ENCODE peak calls at places on chromosomes 3 and 15, in four cellular contexts. O, S, V and D are unnamed samples.

GRCh38 chr3:149375164-149375823 is 2.2 kb downstream of the TM4SF1 start:
- DNase-seq in O (no peak), V (no peak), S (no peak), D (no peak)

GRCh38 chr3:186959029-186959624 is 28.8 kb downstream of the ST6GAL1 start:
- DNase-seq in V (peak; percentile 57), S (no peak), O (no peak), D (no peak)

GRCh38 chr15:76060098-76060989 is 559 bp downstream of the TMEM266 start:
- DNase-seq in S (no peak), O (no peak), V (no peak), D (no peak)

GRCh38 chr3:67790043-67790442 is 135.6 kb upstream of the SUCLG2 start:
- DNase-seq in O (peak; percentile 65), V (peak; percentile 54), S (no peak), D (no peak)

GRCh38 chr3:62046326-62046725 is 327.0 kb downstream of the FEZF2 start:
- DNase-seq in S (no peak), O (no peak), V (no peak), D (peak; percentile 85)

GRCh38 chr15:76964157-76964556 is 30.8 kb upstream of the PSTPIP1 start:
- DNase-seq in V (no peak), O (no peak), S (peak; percentile 14), D (no peak)

GRCh38 chr15:98841419-98841970 is 166.1 kb downstream of the PGPEP1L start:
- DNase-seq in O (no peak), S (no peak), V (no peak), D (no peak)

GRCh38 chr3:186248850-186249249 is 113.2 kb downstream of the DGKG start:
- DNase-seq in S (no peak), O (no peak), V (no peak), D (no peak)

GRCh38 chr3:182258538-182259177 is 534.6 kb upstream of the ATP11B start:
- DNase-seq in S (peak; percentile 28), V (peak; percentile 65), O (no peak), D (no peak)

GRCh38 chr3:195774917-195775316 is 36.8 kb downstream of the MUC4 start:
- DNase-seq in S (no peak), O (peak; percentile 41), V (no peak), D (no peak)
- TF ChIP-seq CTCF in S (peak; percentile 35), O (peak; percentile 55), V (peak; percentile 63), D (peak; percentile 49)

GRCh38 chr3:151232991-151233390 is 30.0 kb upstream of the GPR171 start:
- DNase-seq in S (no peak), V (no peak), O (no peak), D (no peak)

GRCh38 chr3:151228291-151229125 is 25.5 kb upstream of the GPR171 start:
- DNase-seq in V (peak; percentile 3), O (no peak), S (peak; percentile 42), D (no peak)

GRCh38 chr3:151227438-151228290 is 24.6 kb upstream of the GPR171 start:
- DNase-seq in S (no peak), O (peak; percentile 53), V (peak; percentile 77), D (no peak)

GRCh38 chr3:151226825-151227224 is 23.8 kb upstream of the GPR171 start:
- DNase-seq in V (no peak), S (no peak), O (no peak), D (no peak)

DNA sequence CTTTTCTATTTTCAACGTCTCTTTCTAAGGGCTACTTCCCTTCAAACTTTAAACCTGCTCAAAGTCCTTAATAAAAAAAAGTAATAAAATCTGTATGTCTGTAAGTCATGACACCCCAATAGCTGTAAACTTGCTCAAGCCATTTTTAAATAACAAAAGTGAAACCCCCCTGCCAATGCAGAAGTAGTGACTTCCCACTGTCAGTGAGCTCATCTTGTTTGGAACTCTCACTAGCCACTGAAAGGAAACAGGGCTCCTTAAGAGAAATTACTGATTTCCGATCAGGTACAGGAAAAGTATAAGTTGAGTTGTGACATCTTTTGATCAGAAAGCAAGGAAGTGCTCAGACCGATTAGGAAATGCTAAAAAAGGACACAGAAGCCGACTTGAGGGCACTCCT is 27.6 kb upstream of the GPR171 start:
- DNase-seq in S (no peak), O (no peak), V (peak; percentile 10), D (no peak)
- H3K4me3 ChIP-seq in S (no peak overlapping the region), O (no peak overlapping the region), V (no peak overlapping the region), D (no peak overlapping the region)

GRCh38 chr15:61731081-61731480 is 329.2 kb downstream of the VPS13C start:
- DNase-seq in S (no peak), V (no peak), O (no peak), D (no peak)
- TF ChIP-seq CTCF in S (no peak), V (no peak), O (no peak), D (no peak)

GRCh38 chr3:89955141-89955540 is 847.7 kb downstream of the EPHA3 start:
- DNase-seq in S (no peak), V (no peak), O (no peak), D (no peak)
- H3K4me3 ChIP-seq in S (no peak overlapping the region), V (no peak overlapping the region), O (no peak overlapping the region), D (no peak overlapping the region)

DNA sequence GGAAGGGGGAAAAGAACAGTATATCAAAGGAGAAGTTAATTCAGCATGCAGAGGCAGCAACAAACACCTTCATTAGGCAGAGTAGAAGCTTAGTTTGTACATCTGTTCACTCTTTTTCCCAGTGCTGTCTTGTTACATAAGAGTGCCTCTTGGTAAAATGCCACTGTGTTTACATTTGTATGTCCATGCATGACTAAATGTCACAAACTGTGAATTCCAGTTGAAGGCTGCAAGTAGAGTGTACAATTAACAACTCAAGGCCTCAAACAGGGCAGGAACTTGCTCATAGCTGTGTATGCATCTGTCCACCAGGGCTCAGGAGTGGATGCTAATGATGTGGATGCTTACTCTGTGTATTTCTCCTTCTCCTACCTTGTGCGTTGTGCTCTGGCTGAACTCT is 214.2 kb upstream of the TPM1 start:
- DNase-seq in V (no peak), S (no peak), O (no peak), D (no peak)
- TF ChIP-seq CTCF in V (no peak), S (peak; percentile 33), O (no peak), D (peak; percentile 41)

GRCh38 chr3:79767194-79767952 is 425 bp downstream of the ROBO1 start:
- DNase-seq in O (no peak), S (no peak), V (no peak), D (no peak)
- H3K4me3 ChIP-seq in O (no peak overlapping the region), S (peak overlapping the region; percentile 39), V (no peak overlapping the region), D (peak overlapping the region; percentile 69)

GRCh38 chr3:129162729-129163579 is 2.1 kb upstream of the ISY1 start:
- DNase-seq in S (no peak), V (peak; percentile 46), O (peak; percentile 82), D (no peak)
- TF ChIP-seq CTCF in S (peak; percentile 37), V (peak; percentile 70), O (peak; percentile 67), D (peak; percentile 38)